ENCODE peak calls at places on chromosomes 7 and 10, in four cellular contexts. M is GM10248, J is breast epithelium, V is AG09319. H is an unnamed sample.

GRCh38 chr7:44460325-44460724 is 30.1 kb downstream of the NUDCD3 start:
- DNase-seq in M (peak; percentile 56), J (no peak), V (no peak), H (no peak)

GRCh38 chr10:65194555-65194954 is 1673.4 kb downstream of the REEP3 start:
- DNase-seq in M (no peak), J (no peak), V (no peak), H (no peak)

GRCh38 chr7:111647881-111648280 is 85.6 kb upstream of the IMMP2L start:
- DNase-seq in M (no peak), J (no peak), V (peak; percentile 3), H (no peak)

GRCh38 chr7:124718032-124718766 is 47.4 kb downstream of the GPR37 start:
- DNase-seq in M (no peak), J (no peak), V (no peak), H (no peak)

GRCh38 chr7:72446566-72447462 is 34.7 kb upstream of the CALN1 start:
- DNase-seq in M (no peak), J (no peak), V (no peak), H (no peak)

GRCh38 chr10:118522791-118523498 is 72.5 kb downstream of the PRLHR start:
- DNase-seq in M (no peak), J (peak; percentile 33), V (no peak), H (no peak)

GRCh38 chr10:29858352-29859267 is 200.8 kb downstream of the JCAD start:
- DNase-seq in M (no peak), J (peak; percentile 68), V (peak; percentile 53), H (no peak)

GRCh38 chr10:72272689-72273409 is 875 bp upstream of the DDIT4 start:
- DNase-seq in M (peak; percentile 73), J (peak; percentile 90), V (peak; percentile 98), H (peak; percentile 55)

GRCh38 chr10:63409465-63410027 is 56.2 kb downstream of the JMJD1C start:
- DNase-seq in M (no peak), J (no peak), V (no peak), H (no peak)

GRCh38 chr7:75688200-75689136 is 50.3 kb downstream of the HIP1 start:
- DNase-seq in M (peak; percentile 28), J (no peak), V (no peak), H (peak; percentile 40)

GRCh38 chr7:119935418-119936025 is 337.5 kb upstream of the KCND2 start:
- DNase-seq in M (peak; percentile 11), J (no peak), V (peak; percentile 19), H (no peak)

GRCh38 chr7:101816499-101817030 is 861 bp upstream of the CUX1 start:
- DNase-seq in M (peak; percentile 69), J (no peak), V (no peak), H (peak; percentile 37)

GRCh38 chr7:100728196-100728595 is 5.2 kb upstream of the ZAN start:
- DNase-seq in M (no peak), J (no peak), V (no peak), H (no peak)

GRCh38 chr7:81645435-81645834 is 124.4 kb downstream of the HGF start:
- DNase-seq in M (no peak), J (no peak), V (no peak), H (no peak)

GRCh38 chr10:102311025-102311420 is 65.7 kb downstream of the GBF1 start:
- DNase-seq in M (no peak), J (no peak), V (no peak), H (no peak)

GRCh38 chr7:38069052-38069451 is 109.0 kb upstream of the STARD3NL start:
- DNase-seq in M (no peak), J (no peak), V (no peak), H (no peak)

GRCh38 chr7:38068461-38068860 is 109.6 kb upstream of the STARD3NL start:
- DNase-seq in M (no peak), J (no peak), V (no peak), H (no peak)

DNA sequence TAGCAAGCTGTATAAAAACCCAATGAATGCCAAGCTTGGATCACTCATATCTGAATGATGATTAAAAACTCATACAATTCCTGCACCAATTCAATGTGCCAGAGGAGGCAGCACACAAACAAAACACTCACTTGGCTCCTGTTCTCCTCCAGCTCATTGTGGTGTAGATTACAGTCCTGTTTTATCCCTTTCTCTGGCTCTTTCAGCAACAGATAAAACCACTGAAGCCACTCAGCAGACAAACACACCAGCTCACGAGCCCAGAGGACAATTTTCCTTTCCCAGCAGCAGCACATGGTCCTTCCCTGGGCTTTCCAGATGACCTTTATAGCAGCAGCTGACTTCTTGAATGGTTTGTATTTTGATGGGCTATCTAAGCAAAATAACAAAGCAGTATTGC is 107.3 kb upstream of the STARD3NL start:
- DNase-seq in M (no peak), J (no peak), V (no peak), H (no peak)
- TF ChIP-seq CTCF in M (no peak), J (no peak), V (peak; percentile 47), H (no peak)

DNA sequence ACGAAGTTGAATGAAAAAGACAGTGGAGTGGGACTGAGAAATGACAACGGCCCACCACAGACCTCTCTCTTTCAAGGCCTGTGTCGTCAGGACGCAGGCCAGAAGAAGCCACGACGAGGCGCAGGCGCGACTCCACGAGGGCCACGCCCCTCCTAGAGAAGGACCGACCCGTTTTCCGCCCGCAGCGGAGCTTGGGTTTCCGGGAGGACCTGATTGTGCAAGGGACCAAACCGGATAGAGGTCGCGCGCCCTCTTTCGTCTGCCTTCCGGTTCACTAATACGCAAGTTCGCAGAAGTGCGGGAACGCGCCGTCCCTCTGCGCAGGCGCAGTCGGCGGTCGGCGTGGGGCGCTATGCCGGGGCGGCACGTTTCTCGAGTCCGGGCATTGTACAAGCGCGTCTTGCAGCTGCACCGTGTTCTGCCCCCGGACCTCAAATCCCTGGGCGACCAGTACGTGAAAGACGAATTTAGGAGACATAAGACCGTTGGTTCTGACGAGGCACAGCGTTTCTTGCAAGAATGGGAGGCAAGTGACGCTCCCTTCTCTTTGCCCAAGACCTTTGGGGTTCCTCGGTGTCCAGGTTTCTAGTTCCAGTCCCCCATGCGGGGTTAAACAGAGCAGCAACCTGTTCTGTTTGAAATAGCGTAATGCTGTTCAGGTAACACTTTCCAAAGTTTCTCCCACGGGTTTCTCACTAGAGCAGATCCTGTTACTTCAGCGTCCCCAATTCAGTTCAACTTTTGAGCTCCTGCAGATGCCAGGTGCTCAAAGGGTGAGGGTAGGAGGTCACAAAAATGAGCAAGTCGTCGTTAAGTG is at the start of gene SDHAF3:
- DNase-seq in M (peak; percentile 95), J (peak; percentile 92), V (peak; percentile 97), H (peak; percentile 96)
- TF ChIP-seq CTCF in M (no peak), J (no peak), V (peak; percentile 17), H (no peak)

DNA sequence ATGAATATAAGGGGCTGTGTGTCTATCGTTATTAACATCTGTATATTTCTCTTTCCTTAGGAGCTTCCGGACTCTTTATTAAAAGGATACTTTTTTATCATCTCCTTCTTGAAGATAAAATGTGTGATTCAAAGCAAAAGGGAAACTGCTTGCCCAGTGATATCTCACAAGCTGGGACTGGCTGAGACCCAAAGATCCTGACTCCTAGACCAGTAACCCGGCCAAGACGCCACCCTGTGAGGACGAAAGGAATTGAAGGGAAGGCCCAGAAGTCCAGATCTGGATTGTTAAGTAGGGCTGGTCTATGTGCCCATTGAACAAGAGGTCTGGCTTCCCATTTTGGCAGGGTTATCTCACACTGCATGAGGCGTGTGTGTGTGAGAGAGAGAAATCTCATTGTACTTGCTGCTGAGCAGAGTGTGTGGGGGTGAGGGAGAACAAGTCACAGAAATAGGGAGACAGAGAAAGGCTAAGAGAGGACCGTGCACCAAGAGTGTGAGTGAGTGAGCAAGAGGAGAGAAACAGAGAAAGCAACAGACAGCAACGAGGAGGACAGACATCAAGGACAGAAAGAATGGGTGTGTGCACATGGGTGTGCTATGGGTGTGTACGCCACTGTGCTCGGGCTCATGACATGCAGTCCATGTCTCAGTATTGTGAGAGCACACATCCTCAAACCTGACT is 75.4 kb downstream of the PLXNA4 start:
- DNase-seq in M (no peak), J (no peak), V (no peak), H (no peak)
- TF ChIP-seq CTCF in M (no peak), J (no peak), V (no peak), H (no peak)

GRCh38 chr7:55144333-55144954 is 125.6 kb downstream of the EGFR start:
- DNase-seq in M (no peak), J (no peak), V (no peak), H (no peak)
- TF ChIP-seq CTCF in M (no peak), J (no peak), V (peak; percentile 15), H (no peak)